ENCODE peak calls at places on chromosome 15, in ten cellular contexts. H, Q, V, C, L, S, M, R, I and E are unnamed samples.

GRCh38 chr15:92613841-92614240 is 41.7 kb downstream of the FAM174B start:
- DNase-seq in H (no peak), Q (no peak), V (no peak), C (no peak), L (no peak), S (no peak), M (no peak), R (no peak), I (no peak), E (no peak)

GRCh38 chr15:67023517-67024321 is 41.7 kb upstream of the SMAD3 start:
- DNase-seq in H (no peak), Q (no peak), V (no peak), C (no peak), L (no peak), S (no peak), M (no peak), R (no peak), I (no peak), E (no peak)

GRCh38 chr15:90212221-90213079 is 11.3 kb downstream of the SEMA4B start:
- DNase-seq in H (peak), Q (no peak), V (no peak), C (no peak), L (no peak), S (no peak), M (no peak), R (no peak), I (no peak), E (no peak)

GRCh38 chr15:77023576-77024272 is 28.8 kb downstream of the PSTPIP1 start:
- DNase-seq in H (no peak), Q (no peak), V (no peak), C (no peak), L (no peak), S (no peak), M (no peak), R (no peak), I (no peak), E (no peak)

GRCh38 chr15:66614456-66615174 is 48.8 kb upstream of the LCTL start:
- DNase-seq in H (no peak), Q (no peak), V (no peak), C (no peak), L (no peak), S (no peak), M (no peak), R (no peak), I (no peak), E (no peak)

GRCh38 chr15:80152896-80153876 is at the start of gene FAH:
- DNase-seq in H (peak), Q (peak), V (peak), C (no peak), L (peak), S (peak), M (no peak), R (peak), I (peak), E (peak)

GRCh38 chr15:74121040-74121439 is 9.3 kb upstream of the ISLR2 start:
- DNase-seq in H (no peak), Q (no peak), V (no peak), C (no peak), L (no peak), S (no peak), M (no peak), R (no peak), I (no peak), E (no peak)

GRCh38 chr15:100141304-100142080 is 200.3 kb downstream of the ADAMTS17 start:
- DNase-seq in H (no peak), Q (no peak), V (peak), C (no peak), L (no peak), S (no peak), M (no peak), R (no peak), I (peak), E (no peak)

GRCh38 chr15:53193149-53193548 is 403.0 kb upstream of the ONECUT1 start:
- DNase-seq in H (no peak), Q (no peak), V (peak), C (no peak), L (no peak), S (no peak), M (no peak), R (no peak), I (no peak), E (no peak)

GRCh38 chr15:98164573-98164972 is 204.1 kb downstream of the ARRDC4 start:
- DNase-seq in H (no peak), Q (no peak), V (no peak), C (no peak), L (no peak), S (no peak), M (no peak), R (no peak), I (no peak), E (no peak)

GRCh38 chr15:48427960-48428547 is 96.8 kb downstream of the DUT start:
- DNase-seq in H (no peak), Q (no peak), V (peak), C (no peak), L (no peak), S (no peak), M (no peak), R (no peak), I (no peak), E (no peak)

GRCh38 chr15:91422704-91423254 is 322.7 kb downstream of the SV2B start:
- DNase-seq in H (no peak), Q (no peak), V (no peak), C (no peak), L (no peak), S (no peak), M (no peak), R (no peak), I (no peak), E (no peak)

GRCh38 chr15:75347222-75348033 is 589 bp downstream of the NEIL1 start:
- DNase-seq in H (peak), Q (peak), V (no peak), C (no peak), L (peak), S (peak), M (no peak), R (peak), I (peak), E (peak)

GRCh38 chr15:75573643-75574384 is 5.3 kb downstream of the PTPN9 start:
- DNase-seq in H (no peak), Q (no peak), V (no peak), C (no peak), L (no peak), S (no peak), M (no peak), R (no peak), I (no peak), E (no peak)

GRCh38 chr15:42692997-42693396 is 43.9 kb downstream of the CDAN1 start:
- DNase-seq in H (no peak), Q (no peak), V (no peak), C (no peak), L (no peak), S (no peak), M (no peak), R (no peak), I (no peak), E (no peak)